ENCODE peak calls at places on chromosomes 13 and 19, in four cellular contexts. X, D, W and Z are unnamed samples.

GRCh38 chr13:31970237-31970930 is 61.2 kb upstream of the FRY start:
- DNase-seq in D (no peak), X (peak; percentile 51), W (no peak), Z (no peak)

GRCh38 chr13:21086929-21087328 is 25.5 kb upstream of the LATS2 start:
- DNase-seq in W (no peak), X (no peak), D (no peak), Z (no peak)

GRCh38 chr19:35484637-35485036 is 5.6 kb downstream of the KRTDAP start:
- DNase-seq in X (no peak), D (no peak), W (no peak), Z (peak; percentile 84)

GRCh38 chr19:50492303-50493052 is 15.8 kb upstream of the GARIN5A start:
- DNase-seq in X (no peak), W (no peak), D (no peak), Z (no peak)

GRCh38 chr13:39822437-39822836 is 167.0 kb downstream of the COG6 start:
- DNase-seq in D (no peak), X (no peak), W (no peak), Z (no peak)

GRCh38 chr13:65342938-65343337 is 1887.2 kb downstream of the PCDH9 start:
- DNase-seq in X (peak; percentile 22), W (no peak), D (no peak), Z (no peak)

GRCh38 chr13:33367931-33368330 is 82.4 kb upstream of the STARD13 start:
- DNase-seq in W (no peak), D (no peak), X (no peak), Z (no peak)

GRCh38 chr13:47005761-47006414 is 109.0 kb upstream of the HTR2A start:
- DNase-seq in X (no peak), W (no peak), D (no peak), Z (no peak)

GRCh38 chr19:39679056-39679790 is 23.5 kb downstream of the LGALS16 start:
- DNase-seq in D (no peak), W (no peak), X (no peak), Z (peak; percentile 51)

GRCh38 chr19:38800577-38801347 is 11.8 kb downstream of the LGALS7B start:
- DNase-seq in W (no peak), X (no peak), D (no peak), Z (no peak)

GRCh38 chr19:49343127-49343526 is 7.9 kb downstream of the CD37 start:
- DNase-seq in X (no peak), W (no peak), D (no peak), Z (peak; percentile 54)

GRCh38 chr13:50131998-50132936 is 117.0 kb downstream of the KCNRG start:
- DNase-seq in X (peak; percentile 28), W (no peak), D (no peak), Z (no peak)

GRCh38 chr19:54029930-54030490 is 33.7 kb downstream of the VSTM1 start:
- DNase-seq in X (peak; percentile 58), W (no peak), D (peak; percentile 73), Z (peak; percentile 48)

GRCh38 chr19:50817941-50818858 is 5.4 kb downstream of the KLK1 start:
- DNase-seq in W (no peak), D (peak; percentile 66), X (no peak), Z (peak; percentile 90)

GRCh38 chr13:27489456-27489855 is 39.1 kb upstream of the MTIF3 start:
- DNase-seq in X (no peak), D (no peak), W (no peak), Z (no peak)

GRCh38 chr13:50319603-50320296 is 304.5 kb downstream of the KCNRG start:
- DNase-seq in W (no peak), D (no peak), X (peak; percentile 36), Z (no peak)

GRCh38 chr13:95569966-95570365 is 17.4 kb downstream of the CLDN10 start:
- DNase-seq in X (no peak), D (no peak), W (no peak), Z (no peak)

GRCh38 chr13:23825179-23825578 is 64.0 kb downstream of the MIPEP start:
- DNase-seq in D (no peak), X (no peak), W (no peak), Z (no peak)

GRCh38 chr13:74191036-74191809 is 57.0 kb upstream of the KLF12 start:
- DNase-seq in X (no peak), D (no peak), W (no peak), Z (no peak)

GRCh38 chr13:32650705-32651311 is 64.6 kb downstream of the PDS5B start:
- DNase-seq in W (no peak), X (peak; percentile 83), D (peak; percentile 42), Z (peak; percentile 40)

GRCh38 chr19:14416743-14417214 is 2.4 kb downstream of the DDX39A start:
- DNase-seq in X (no peak), W (no peak), D (no peak), Z (no peak)

GRCh38 chr13:21688056-21688455 is 17.2 kb downstream of the FGF9 start:
- DNase-seq in D (no peak), X (no peak), W (no peak), Z (no peak)

GRCh38 chr19:16078759-16079707 is 2.7 kb downstream of the TPM4 start:
- DNase-seq in D (no peak), W (no peak), X (peak; percentile 99), Z (peak; percentile 82)
- TF ChIP-seq CTCF in D (no peak), W (no peak), X (no peak), Z (no peak)

DNA sequence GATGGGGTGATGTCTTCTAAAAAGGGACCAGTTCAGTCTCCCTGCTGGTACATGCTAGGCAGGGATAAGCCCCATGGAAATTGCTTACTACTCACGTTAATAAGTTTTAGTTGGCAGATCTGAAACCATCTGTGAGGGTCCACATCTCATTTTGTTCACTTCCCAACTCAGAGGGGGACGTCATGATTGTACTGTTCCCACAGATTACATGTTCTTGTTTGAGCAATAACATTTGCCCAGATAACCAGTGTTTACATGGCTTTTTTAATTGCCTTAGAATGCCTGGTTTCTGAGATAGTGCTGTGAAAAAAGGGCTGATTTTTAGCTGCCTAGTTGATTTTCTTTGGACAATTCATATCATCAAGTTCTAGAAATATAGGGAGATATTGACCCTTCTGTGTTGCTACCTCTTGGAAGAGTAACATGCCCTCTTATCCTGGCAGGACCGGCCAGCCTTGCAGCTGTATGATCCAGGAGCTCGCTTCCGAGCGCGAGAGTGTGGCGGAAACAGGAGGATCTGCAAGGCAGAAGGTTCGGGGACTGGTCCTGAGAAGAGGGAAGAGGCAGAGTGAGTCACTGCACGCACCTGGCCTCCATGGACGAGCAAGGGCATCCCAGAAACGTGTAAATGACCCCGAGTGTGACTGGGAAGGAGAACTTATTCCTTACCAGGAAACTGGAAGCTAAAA is 9.8 kb upstream of the CHAMP1 start:
- DNase-seq in W (no peak), X (no peak), D (no peak), Z (no peak)
- TF ChIP-seq CTCF in W (no peak), X (no peak), D (no peak), Z (no peak)

DNA sequence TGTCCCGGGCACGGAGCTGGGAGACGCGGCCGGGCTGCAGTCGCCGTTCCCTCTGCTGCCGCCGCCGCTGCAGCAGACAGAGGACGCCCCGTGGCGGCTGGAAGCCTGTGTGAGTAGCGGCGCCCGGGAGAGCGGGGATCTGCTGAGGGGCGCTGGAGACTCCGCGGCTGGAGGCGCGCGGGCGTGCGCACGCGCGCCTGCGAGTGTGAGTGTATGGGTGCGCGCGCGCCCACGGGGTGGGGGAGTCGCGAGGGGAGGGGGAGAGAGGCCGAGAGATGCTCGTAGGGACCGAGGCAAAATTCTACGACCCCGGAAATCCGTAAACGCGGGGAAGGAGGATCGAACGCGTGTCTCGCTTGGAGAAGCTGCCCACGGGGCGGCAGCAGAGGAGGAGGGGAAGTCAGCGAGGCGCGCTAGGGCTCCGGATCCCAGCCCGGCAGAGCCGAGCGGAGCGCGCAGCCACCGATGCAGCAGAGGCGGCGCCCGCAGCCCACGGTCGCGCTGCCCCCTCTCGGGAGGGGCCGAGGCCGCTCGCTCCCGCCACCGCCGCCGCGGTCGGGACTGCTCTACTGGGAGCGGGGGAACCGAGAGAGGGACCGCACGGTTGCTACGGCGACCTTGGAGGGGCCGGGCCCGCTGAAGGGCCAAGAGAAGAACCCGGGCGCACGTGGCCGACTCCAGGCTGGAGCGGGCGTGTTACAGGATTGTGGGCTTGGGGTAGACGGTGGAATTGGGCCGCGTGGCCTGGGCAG is at the start of gene ENOX1:
- DNase-seq in W (peak; percentile 90), D (peak; percentile 56), X (peak; percentile 84), Z (peak; percentile 74)
- TF ChIP-seq CTCF in W (peak; percentile 34), D (peak; percentile 37), X (peak; percentile 5), Z (peak; percentile 13)

DNA sequence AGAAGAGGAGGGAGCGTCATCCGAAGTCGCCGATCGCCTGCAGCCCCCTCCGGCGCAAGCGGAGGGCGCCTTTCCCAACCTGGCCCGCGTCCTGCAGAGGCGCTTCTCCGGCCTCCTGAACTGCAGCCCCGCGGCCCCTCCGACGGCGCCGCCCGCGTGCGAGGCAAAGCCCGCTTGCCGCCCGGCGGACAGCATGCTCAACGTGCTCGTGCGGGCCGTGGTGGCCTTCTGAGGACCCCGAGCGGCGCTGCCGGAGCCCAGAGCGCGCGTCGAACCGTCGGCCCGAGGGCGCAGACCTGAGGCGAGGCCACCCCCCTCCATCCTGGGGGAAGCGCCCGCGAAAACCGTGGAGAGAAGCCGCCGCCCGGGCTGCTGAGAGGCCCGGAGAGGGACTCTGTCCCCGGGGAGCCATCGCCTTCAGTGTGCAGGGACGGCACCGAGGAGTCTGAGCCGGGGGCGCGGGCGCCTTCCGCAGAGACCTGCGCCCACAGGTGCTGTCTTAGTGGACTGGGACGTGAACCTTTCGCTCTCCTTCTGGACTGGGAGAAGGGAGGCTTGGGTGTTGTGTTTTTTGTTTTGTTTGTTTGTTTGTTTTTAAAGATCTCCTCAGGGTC is 3.5 kb downstream of the IER2 start:
- DNase-seq in W (no peak), D (no peak), X (peak; percentile 51), Z (peak; percentile 34)
- TF ChIP-seq CTCF in W (peak; percentile 23), D (peak; percentile 3), X (no peak), Z (peak; percentile 22)

DNA sequence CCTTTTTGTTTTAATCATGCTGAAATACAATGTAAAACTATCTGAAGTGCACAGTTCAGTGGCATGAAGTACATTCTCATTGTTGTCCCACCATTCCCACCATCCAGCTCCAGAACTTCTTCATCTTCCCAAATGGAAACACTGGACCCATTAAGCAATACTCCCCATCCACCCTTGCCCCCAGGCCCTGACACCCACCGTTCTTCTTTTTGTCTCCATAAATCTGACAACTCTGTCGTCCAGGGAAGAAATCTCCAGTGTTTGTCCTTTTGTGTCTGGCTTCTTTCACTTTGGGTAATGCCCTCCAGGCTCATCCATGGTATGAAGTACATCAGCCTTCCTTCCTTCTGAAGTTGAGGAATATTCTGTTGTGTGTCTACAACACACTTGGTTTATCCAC is 2.6 kb upstream of the SLC15A1 start:
- DNase-seq in X (no peak), W (no peak), D (no peak), Z (no peak)
- TF ChIP-seq CTCF in X (no peak), W (no peak), D (no peak), Z (no peak)